ENCODE peak calls at places on chromosome 22, in eight cellular contexts. One of them, this sample, is unnamed.

GRCh38 chr22:29344137-29344536 is 28.6 kb upstream of the RASL10A start:
- DNase-seq in adrenal gland: peak; percentile 78
- DNase-seq in midbrain: peak; percentile 53
- DNase-seq in NCI-H345: peak; percentile 91
- DNase-seq in stimulated activated CD8-positive, alpha-beta memory T cell treated with anti-CD3 and anti-CD28 coated beads, Interleukin-7, amount 100 ng/mL, for 1 hour: no peak
- DNase-seq in naive thymus-derived CD4-positive, alpha-beta T cell: no peak
- DNase-seq in AG20443: peak; percentile 86
- DNase-seq in NCI-H1436 treated with DMSO at 0.1 percent for 48 hours: no peak
- DNase-seq in this sample: no peak

GRCh38 chr22:31650391-31650790 is 11.6 kb downstream of the PISD start:
- DNase-seq in adrenal gland: peak; percentile 70
- DNase-seq in midbrain: no peak
- DNase-seq in NCI-H345: no peak
- DNase-seq in stimulated activated CD8-positive, alpha-beta memory T cell treated with anti-CD3 and anti-CD28 coated beads, Interleukin-7, amount 100 ng/mL, for 1 hour: no peak
- DNase-seq in naive thymus-derived CD4-positive, alpha-beta T cell: no peak
- DNase-seq in AG20443: peak; percentile 55
- DNase-seq in NCI-H1436 treated with DMSO at 0.1 percent for 48 hours: no peak
- DNase-seq in this sample: no peak

GRCh38 chr22:24233816-24234215 is 11.1 kb downstream of the GGT5 start:
- DNase-seq in adrenal gland: no peak
- DNase-seq in midbrain: no peak
- DNase-seq in NCI-H345: no peak
- DNase-seq in stimulated activated CD8-positive, alpha-beta memory T cell treated with anti-CD3 and anti-CD28 coated beads, Interleukin-7, amount 100 ng/mL, for 1 hour: no peak
- DNase-seq in naive thymus-derived CD4-positive, alpha-beta T cell: no peak
- DNase-seq in AG20443: no peak
- DNase-seq in NCI-H1436 treated with DMSO at 0.1 percent for 48 hours: no peak
- DNase-seq in this sample: no peak

GRCh38 chr22:27512283-27512761 is 289.2 kb downstream of the MN1 start:
- DNase-seq in adrenal gland: peak; percentile 58
- DNase-seq in midbrain: no peak
- DNase-seq in NCI-H345: no peak
- DNase-seq in stimulated activated CD8-positive, alpha-beta memory T cell treated with anti-CD3 and anti-CD28 coated beads, Interleukin-7, amount 100 ng/mL, for 1 hour: no peak
- DNase-seq in naive thymus-derived CD4-positive, alpha-beta T cell: no peak
- DNase-seq in AG20443: peak; percentile 95
- DNase-seq in NCI-H1436 treated with DMSO at 0.1 percent for 48 hours: no peak
- DNase-seq in this sample: no peak

GRCh38 chr22:23632178-23632577 is at the start of gene DRICH1:
- DNase-seq in adrenal gland: no peak
- DNase-seq in midbrain: no peak
- DNase-seq in NCI-H345: no peak
- DNase-seq in stimulated activated CD8-positive, alpha-beta memory T cell treated with anti-CD3 and anti-CD28 coated beads, Interleukin-7, amount 100 ng/mL, for 1 hour: no peak
- DNase-seq in naive thymus-derived CD4-positive, alpha-beta T cell: no peak
- DNase-seq in AG20443: no peak
- DNase-seq in NCI-H1436 treated with DMSO at 0.1 percent for 48 hours: no peak
- DNase-seq in this sample: no peak

GRCh38 chr22:38417252-38418060 is 37.5 kb downstream of the KCNJ4 start:
- DNase-seq in adrenal gland: peak; percentile 8
- DNase-seq in midbrain: no peak
- DNase-seq in NCI-H345: peak; percentile 65
- DNase-seq in stimulated activated CD8-positive, alpha-beta memory T cell treated with anti-CD3 and anti-CD28 coated beads, Interleukin-7, amount 100 ng/mL, for 1 hour: no peak
- DNase-seq in naive thymus-derived CD4-positive, alpha-beta T cell: no peak
- DNase-seq in AG20443: no peak
- DNase-seq in NCI-H1436 treated with DMSO at 0.1 percent for 48 hours: no peak
- DNase-seq in this sample: peak; percentile 52

GRCh38 chr22:50320116-50320515 is 6.7 kb downstream of the DENND6B start:
- DNase-seq in adrenal gland: no peak
- DNase-seq in midbrain: no peak
- DNase-seq in NCI-H345: no peak
- DNase-seq in stimulated activated CD8-positive, alpha-beta memory T cell treated with anti-CD3 and anti-CD28 coated beads, Interleukin-7, amount 100 ng/mL, for 1 hour: no peak
- DNase-seq in naive thymus-derived CD4-positive, alpha-beta T cell: no peak
- DNase-seq in AG20443: no peak
- DNase-seq in NCI-H1436 treated with DMSO at 0.1 percent for 48 hours: no peak
- DNase-seq in this sample: no peak

GRCh38 chr22:43128928-43129424 is 14.2 kb downstream of the MCAT start:
- DNase-seq in adrenal gland: no peak
- DNase-seq in midbrain: no peak
- DNase-seq in NCI-H345: peak; percentile 80
- DNase-seq in stimulated activated CD8-positive, alpha-beta memory T cell treated with anti-CD3 and anti-CD28 coated beads, Interleukin-7, amount 100 ng/mL, for 1 hour: no peak
- DNase-seq in naive thymus-derived CD4-positive, alpha-beta T cell: no peak
- DNase-seq in AG20443: no peak
- DNase-seq in NCI-H1436 treated with DMSO at 0.1 percent for 48 hours: no peak
- DNase-seq in this sample: no peak

GRCh38 chr22:19959043-19959586 is 17.5 kb upstream of the TXNRD2 start:
- DNase-seq in adrenal gland: peak; percentile 93
- DNase-seq in midbrain: no peak
- DNase-seq in NCI-H345: no peak
- DNase-seq in stimulated activated CD8-positive, alpha-beta memory T cell treated with anti-CD3 and anti-CD28 coated beads, Interleukin-7, amount 100 ng/mL, for 1 hour: no peak
- DNase-seq in naive thymus-derived CD4-positive, alpha-beta T cell: no peak
- DNase-seq in AG20443: peak; percentile 67
- DNase-seq in NCI-H1436 treated with DMSO at 0.1 percent for 48 hours: no peak
- DNase-seq in this sample: no peak

GRCh38 chr22:35752833-35753189 is 35.1 kb downstream of the APOL5 start:
- DNase-seq in adrenal gland: no peak
- DNase-seq in midbrain: no peak
- DNase-seq in NCI-H345: no peak
- DNase-seq in stimulated activated CD8-positive, alpha-beta memory T cell treated with anti-CD3 and anti-CD28 coated beads, Interleukin-7, amount 100 ng/mL, for 1 hour: no peak
- DNase-seq in naive thymus-derived CD4-positive, alpha-beta T cell: no peak
- DNase-seq in AG20443: no peak
- DNase-seq in NCI-H1436 treated with DMSO at 0.1 percent for 48 hours: no peak
- DNase-seq in this sample: no peak

GRCh38 chr22:35072939-35073338 is 7.0 kb downstream of the ISX start:
- DNase-seq in adrenal gland: no peak
- DNase-seq in midbrain: no peak
- DNase-seq in NCI-H345: no peak
- DNase-seq in stimulated activated CD8-positive, alpha-beta memory T cell treated with anti-CD3 and anti-CD28 coated beads, Interleukin-7, amount 100 ng/mL, for 1 hour: no peak
- DNase-seq in naive thymus-derived CD4-positive, alpha-beta T cell: no peak
- DNase-seq in AG20443: peak; percentile 14
- DNase-seq in NCI-H1436 treated with DMSO at 0.1 percent for 48 hours: no peak
- DNase-seq in this sample: no peak

GRCh38 chr22:49323751-49324415 is 503.8 kb downstream of the BRD1 start:
- DNase-seq in adrenal gland: no peak
- DNase-seq in midbrain: no peak
- DNase-seq in NCI-H345: no peak
- DNase-seq in stimulated activated CD8-positive, alpha-beta memory T cell treated with anti-CD3 and anti-CD28 coated beads, Interleukin-7, amount 100 ng/mL, for 1 hour: no peak
- DNase-seq in naive thymus-derived CD4-positive, alpha-beta T cell: no peak
- DNase-seq in AG20443: peak; percentile 4
- DNase-seq in NCI-H1436 treated with DMSO at 0.1 percent for 48 hours: no peak
- DNase-seq in this sample: peak; percentile 69

GRCh38 chr22:35489225-35489624 is 51.4 kb upstream of the RASD2 start:
- DNase-seq in adrenal gland: no peak
- DNase-seq in midbrain: no peak
- DNase-seq in NCI-H345: peak; percentile 78
- DNase-seq in stimulated activated CD8-positive, alpha-beta memory T cell treated with anti-CD3 and anti-CD28 coated beads, Interleukin-7, amount 100 ng/mL, for 1 hour: no peak
- DNase-seq in naive thymus-derived CD4-positive, alpha-beta T cell: no peak
- DNase-seq in AG20443: no peak
- DNase-seq in NCI-H1436 treated with DMSO at 0.1 percent for 48 hours: peak; percentile 46
- DNase-seq in this sample: no peak

GRCh38 chr22:19571207-19571795 is 47.1 kb upstream of the CLDN5 start:
- DNase-seq in adrenal gland: no peak
- DNase-seq in midbrain: no peak
- DNase-seq in NCI-H345: no peak
- DNase-seq in stimulated activated CD8-positive, alpha-beta memory T cell treated with anti-CD3 and anti-CD28 coated beads, Interleukin-7, amount 100 ng/mL, for 1 hour: no peak
- DNase-seq in naive thymus-derived CD4-positive, alpha-beta T cell: no peak
- DNase-seq in AG20443: no peak
- DNase-seq in NCI-H1436 treated with DMSO at 0.1 percent for 48 hours: no peak
- DNase-seq in this sample: no peak

GRCh38 chr22:45344339-45344738 is 34.6 kb downstream of the FAM118A start:
- DNase-seq in adrenal gland: no peak
- DNase-seq in midbrain: peak; percentile 11
- DNase-seq in NCI-H345: no peak
- DNase-seq in stimulated activated CD8-positive, alpha-beta memory T cell treated with anti-CD3 and anti-CD28 coated beads, Interleukin-7, amount 100 ng/mL, for 1 hour: no peak
- DNase-seq in naive thymus-derived CD4-positive, alpha-beta T cell: no peak
- DNase-seq in AG20443: no peak
- DNase-seq in NCI-H1436 treated with DMSO at 0.1 percent for 48 hours: no peak
- DNase-seq in this sample: no peak

GRCh38 chr22:20439556-20439927 is 1.9 kb upstream of the SCARF2 start:
- DNase-seq in adrenal gland: no peak
- DNase-seq in midbrain: no peak
- DNase-seq in NCI-H345: no peak
- DNase-seq in stimulated activated CD8-positive, alpha-beta memory T cell treated with anti-CD3 and anti-CD28 coated beads, Interleukin-7, amount 100 ng/mL, for 1 hour: no peak
- DNase-seq in naive thymus-derived CD4-positive, alpha-beta T cell: no peak
- DNase-seq in AG20443: no peak
- DNase-seq in NCI-H1436 treated with DMSO at 0.1 percent for 48 hours: no peak
- DNase-seq in this sample: no peak

GRCh38 chr22:18029686-18030267 is 5.4 kb upstream of the MICAL3 start:
- DNase-seq in adrenal gland: no peak
- DNase-seq in midbrain: no peak
- DNase-seq in NCI-H345: no peak
- DNase-seq in stimulated activated CD8-positive, alpha-beta memory T cell treated with anti-CD3 and anti-CD28 coated beads, Interleukin-7, amount 100 ng/mL, for 1 hour: no peak
- DNase-seq in naive thymus-derived CD4-positive, alpha-beta T cell: no peak
- DNase-seq in AG20443: no peak
- DNase-seq in NCI-H1436 treated with DMSO at 0.1 percent for 48 hours: no peak
- DNase-seq in this sample: no peak

GRCh38 chr22:23497016-23497885 is 82.8 kb downstream of the IGLL1 start:
- DNase-seq in adrenal gland: no peak
- DNase-seq in midbrain: no peak
- DNase-seq in NCI-H345: no peak
- DNase-seq in stimulated activated CD8-positive, alpha-beta memory T cell treated with anti-CD3 and anti-CD28 coated beads, Interleukin-7, amount 100 ng/mL, for 1 hour: no peak
- DNase-seq in naive thymus-derived CD4-positive, alpha-beta T cell: no peak
- DNase-seq in AG20443: no peak
- DNase-seq in NCI-H1436 treated with DMSO at 0.1 percent for 48 hours: no peak
- DNase-seq in this sample: no peak

GRCh38 chr22:17264321-17265052 is 45.3 kb upstream of the ADA2 start:
- DNase-seq in adrenal gland: no peak
- DNase-seq in midbrain: peak; percentile 43
- DNase-seq in NCI-H345: no peak
- DNase-seq in stimulated activated CD8-positive, alpha-beta memory T cell treated with anti-CD3 and anti-CD28 coated beads, Interleukin-7, amount 100 ng/mL, for 1 hour: no peak
- DNase-seq in naive thymus-derived CD4-positive, alpha-beta T cell: no peak
- DNase-seq in AG20443: no peak
- DNase-seq in NCI-H1436 treated with DMSO at 0.1 percent for 48 hours: no peak
- DNase-seq in this sample: peak; percentile 48

GRCh38 chr22:27875951-27876350 is 43.1 kb downstream of the PITPNB start:
- DNase-seq in adrenal gland: no peak
- DNase-seq in midbrain: no peak
- DNase-seq in NCI-H345: no peak
- DNase-seq in stimulated activated CD8-positive, alpha-beta memory T cell treated with anti-CD3 and anti-CD28 coated beads, Interleukin-7, amount 100 ng/mL, for 1 hour: no peak
- DNase-seq in naive thymus-derived CD4-positive, alpha-beta T cell: no peak
- DNase-seq in AG20443: no peak
- DNase-seq in NCI-H1436 treated with DMSO at 0.1 percent for 48 hours: no peak
- DNase-seq in this sample: no peak

GRCh38 chr22:29473001-29473400 is 7.0 kb upstream of the NEFH start:
- DNase-seq in adrenal gland: no peak
- DNase-seq in midbrain: no peak
- DNase-seq in NCI-H345: no peak
- DNase-seq in stimulated activated CD8-positive, alpha-beta memory T cell treated with anti-CD3 and anti-CD28 coated beads, Interleukin-7, amount 100 ng/mL, for 1 hour: no peak
- DNase-seq in naive thymus-derived CD4-positive, alpha-beta T cell: no peak
- DNase-seq in AG20443: no peak
- DNase-seq in NCI-H1436 treated with DMSO at 0.1 percent for 48 hours: no peak
- DNase-seq in this sample: no peak

GRCh38 chr22:39980635-39981034 is 14.1 kb upstream of the FAM83F start:
- DNase-seq in adrenal gland: no peak
- DNase-seq in midbrain: no peak
- DNase-seq in NCI-H345: no peak
- DNase-seq in stimulated activated CD8-positive, alpha-beta memory T cell treated with anti-CD3 and anti-CD28 coated beads, Interleukin-7, amount 100 ng/mL, for 1 hour: no peak
- DNase-seq in naive thymus-derived CD4-positive, alpha-beta T cell: no peak
- DNase-seq in AG20443: no peak
- DNase-seq in NCI-H1436 treated with DMSO at 0.1 percent for 48 hours: no peak
- DNase-seq in this sample: no peak

GRCh38 chr22:19098157-19098556 is 24.1 kb downstream of the DGCR2 start:
- DNase-seq in adrenal gland: no peak
- DNase-seq in midbrain: no peak
- DNase-seq in NCI-H345: no peak
- DNase-seq in stimulated activated CD8-positive, alpha-beta memory T cell treated with anti-CD3 and anti-CD28 coated beads, Interleukin-7, amount 100 ng/mL, for 1 hour: no peak
- DNase-seq in naive thymus-derived CD4-positive, alpha-beta T cell: no peak
- DNase-seq in AG20443: no peak
- DNase-seq in NCI-H1436 treated with DMSO at 0.1 percent for 48 hours: no peak
- DNase-seq in this sample: no peak

GRCh38 chr22:38872831-38873248 is 824 bp upstream of the CBX6 start:
- DNase-seq in adrenal gland: peak; percentile 78
- DNase-seq in midbrain: peak; percentile 64
- DNase-seq in NCI-H345: peak; percentile 64
- DNase-seq in stimulated activated CD8-positive, alpha-beta memory T cell treated with anti-CD3 and anti-CD28 coated beads, Interleukin-7, amount 100 ng/mL, for 1 hour: no peak
- DNase-seq in naive thymus-derived CD4-positive, alpha-beta T cell: no peak
- DNase-seq in AG20443: peak; percentile 71
- DNase-seq in NCI-H1436 treated with DMSO at 0.1 percent for 48 hours: no peak
- DNase-seq in this sample: peak; percentile 86

GRCh38 chr22:30855677-30856518 is 112.7 kb downstream of the MORC2 start:
- DNase-seq in adrenal gland: no peak
- DNase-seq in midbrain: no peak
- DNase-seq in NCI-H345: no peak
- DNase-seq in stimulated activated CD8-positive, alpha-beta memory T cell treated with anti-CD3 and anti-CD28 coated beads, Interleukin-7, amount 100 ng/mL, for 1 hour: no peak
- DNase-seq in naive thymus-derived CD4-positive, alpha-beta T cell: no peak
- DNase-seq in AG20443: peak; percentile 14
- DNase-seq in NCI-H1436 treated with DMSO at 0.1 percent for 48 hours: no peak
- DNase-seq in this sample: no peak

GRCh38 chr22:49475253-49475652 is 352.4 kb downstream of the BRD1 start:
- DNase-seq in adrenal gland: no peak
- DNase-seq in midbrain: no peak
- DNase-seq in NCI-H345: no peak
- DNase-seq in stimulated activated CD8-positive, alpha-beta memory T cell treated with anti-CD3 and anti-CD28 coated beads, Interleukin-7, amount 100 ng/mL, for 1 hour: no peak
- DNase-seq in naive thymus-derived CD4-positive, alpha-beta T cell: no peak
- DNase-seq in AG20443: no peak
- DNase-seq in NCI-H1436 treated with DMSO at 0.1 percent for 48 hours: no peak
- DNase-seq in this sample: no peak

GRCh38 chr22:41512421-41513194 is 31.7 kb downstream of the POLR3H start:
- DNase-seq in adrenal gland: peak; percentile 87
- DNase-seq in midbrain: no peak
- DNase-seq in NCI-H345: no peak
- DNase-seq in stimulated activated CD8-positive, alpha-beta memory T cell treated with anti-CD3 and anti-CD28 coated beads, Interleukin-7, amount 100 ng/mL, for 1 hour: no peak
- DNase-seq in naive thymus-derived CD4-positive, alpha-beta T cell: no peak
- DNase-seq in AG20443: peak; percentile 86
- DNase-seq in NCI-H1436 treated with DMSO at 0.1 percent for 48 hours: no peak
- DNase-seq in this sample: no peak

GRCh38 chr22:19351604-19352003 is 60.1 kb upstream of the CLTCL1 start:
- DNase-seq in adrenal gland: no peak
- DNase-seq in midbrain: no peak
- DNase-seq in NCI-H345: no peak
- DNase-seq in stimulated activated CD8-positive, alpha-beta memory T cell treated with anti-CD3 and anti-CD28 coated beads, Interleukin-7, amount 100 ng/mL, for 1 hour: no peak
- DNase-seq in naive thymus-derived CD4-positive, alpha-beta T cell: no peak
- DNase-seq in AG20443: no peak
- DNase-seq in NCI-H1436 treated with DMSO at 0.1 percent for 48 hours: no peak
- DNase-seq in this sample: no peak

GRCh38 chr22:26364066-26365015 is 64.7 kb upstream of the ASPHD2 start:
- DNase-seq in adrenal gland: peak; percentile 85
- DNase-seq in midbrain: peak; percentile 66
- DNase-seq in NCI-H345: peak; percentile 55
- DNase-seq in stimulated activated CD8-positive, alpha-beta memory T cell treated with anti-CD3 and anti-CD28 coated beads, Interleukin-7, amount 100 ng/mL, for 1 hour: peak; percentile 2
- DNase-seq in naive thymus-derived CD4-positive, alpha-beta T cell: peak; percentile 56
- DNase-seq in AG20443: peak; percentile 83
- DNase-seq in NCI-H1436 treated with DMSO at 0.1 percent for 48 hours: peak; percentile 10
- DNase-seq in this sample: peak; percentile 64

GRCh38 chr22:42673898-42674390 is 24.8 kb upstream of the CYB5R3 start:
- DNase-seq in adrenal gland: no peak
- DNase-seq in midbrain: no peak
- DNase-seq in NCI-H345: no peak
- DNase-seq in stimulated activated CD8-positive, alpha-beta memory T cell treated with anti-CD3 and anti-CD28 coated beads, Interleukin-7, amount 100 ng/mL, for 1 hour: no peak
- DNase-seq in naive thymus-derived CD4-positive, alpha-beta T cell: no peak
- DNase-seq in AG20443: peak; percentile 38
- DNase-seq in NCI-H1436 treated with DMSO at 0.1 percent for 48 hours: no peak
- DNase-seq in this sample: no peak

GRCh38 chr22:30212363-30212995 is 34.1 kb downstream of the LIF start:
- DNase-seq in adrenal gland: peak; percentile 96
- DNase-seq in midbrain: no peak
- DNase-seq in NCI-H345: no peak
- DNase-seq in stimulated activated CD8-positive, alpha-beta memory T cell treated with anti-CD3 and anti-CD28 coated beads, Interleukin-7, amount 100 ng/mL, for 1 hour: no peak
- DNase-seq in naive thymus-derived CD4-positive, alpha-beta T cell: no peak
- DNase-seq in AG20443: peak; percentile 87
- DNase-seq in NCI-H1436 treated with DMSO at 0.1 percent for 48 hours: no peak
- DNase-seq in this sample: no peak

GRCh38 chr22:37843746-37844089 is 416 bp downstream of the ANKRD54 start:
- DNase-seq in adrenal gland: peak; percentile 56
- DNase-seq in midbrain: no peak
- DNase-seq in NCI-H345: peak; percentile 51
- DNase-seq in stimulated activated CD8-positive, alpha-beta memory T cell treated with anti-CD3 and anti-CD28 coated beads, Interleukin-7, amount 100 ng/mL, for 1 hour: peak; percentile 9
- DNase-seq in naive thymus-derived CD4-positive, alpha-beta T cell: no peak
- DNase-seq in AG20443: peak; percentile 74
- DNase-seq in NCI-H1436 treated with DMSO at 0.1 percent for 48 hours: no peak
- DNase-seq in this sample: peak; percentile 35

GRCh38 chr22:40021401-40022000 is 26.7 kb downstream of the FAM83F start:
- DNase-seq in adrenal gland: no peak
- DNase-seq in midbrain: no peak
- DNase-seq in NCI-H345: peak; percentile 83
- DNase-seq in stimulated activated CD8-positive, alpha-beta memory T cell treated with anti-CD3 and anti-CD28 coated beads, Interleukin-7, amount 100 ng/mL, for 1 hour: no peak
- DNase-seq in naive thymus-derived CD4-positive, alpha-beta T cell: no peak
- DNase-seq in AG20443: no peak
- DNase-seq in NCI-H1436 treated with DMSO at 0.1 percent for 48 hours: no peak
- DNase-seq in this sample: no peak

GRCh38 chr22:24008381-24009226 is 2.5 kb upstream of the CABIN1 start:
- DNase-seq in adrenal gland: no peak
- DNase-seq in midbrain: no peak
- DNase-seq in NCI-H345: no peak
- DNase-seq in stimulated activated CD8-positive, alpha-beta memory T cell treated with anti-CD3 and anti-CD28 coated beads, Interleukin-7, amount 100 ng/mL, for 1 hour: no peak
- DNase-seq in naive thymus-derived CD4-positive, alpha-beta T cell: no peak
- DNase-seq in AG20443: no peak
- DNase-seq in NCI-H1436 treated with DMSO at 0.1 percent for 48 hours: no peak
- DNase-seq in this sample: no peak